ENCODE peak calls at places on chromosomes 5 and 9, in five cellular contexts. One of them, this sample, is unnamed.

GRCh38 chr9:34994429-34995287 is 5.1 kb downstream of the DNAJB5 start:
- DNase-seq in A549: peak
- DNase-seq in GM12878: no peak
- DNase-seq in K562: peak
- DNase-seq in HepG2: peak
- DNase-seq in this sample: peak

GRCh38 chr5:65426656-65427055 is 55.1 kb downstream of the ADAMTS6 start:
- DNase-seq in A549: no peak
- DNase-seq in GM12878: no peak
- DNase-seq in K562: no peak
- DNase-seq in HepG2: no peak
- DNase-seq in this sample: no peak

GRCh38 chr9:5632540-5632939 is 3.6 kb downstream of the RIC1 start:
- DNase-seq in A549: no peak
- DNase-seq in GM12878: no peak
- DNase-seq in K562: no peak
- DNase-seq in HepG2: no peak
- DNase-seq in this sample: no peak

GRCh38 chr5:52342361-52342760 is 445.4 kb upstream of the ITGA1 start:
- DNase-seq in A549: no peak
- DNase-seq in GM12878: no peak
- DNase-seq in K562: no peak
- DNase-seq in HepG2: no peak
- DNase-seq in this sample: no peak

GRCh38 chr9:1100945-1101344 is 50.8 kb downstream of the DMRT2 start:
- DNase-seq in A549: peak
- DNase-seq in GM12878: no peak
- DNase-seq in K562: no peak
- DNase-seq in HepG2: peak
- DNase-seq in this sample: peak

GRCh38 chr9:93567271-93567959 is 9.0 kb upstream of the PHF2 start:
- DNase-seq in A549: no peak
- DNase-seq in GM12878: no peak
- DNase-seq in K562: no peak
- DNase-seq in HepG2: no peak
- DNase-seq in this sample: no peak

GRCh38 chr9:80177949-80178480 is 606.2 kb downstream of the TLE4 start:
- DNase-seq in A549: no peak
- DNase-seq in GM12878: no peak
- DNase-seq in K562: no peak
- DNase-seq in HepG2: no peak
- DNase-seq in this sample: no peak

GRCh38 chr9:104009853-104010252 is 84.3 kb upstream of the SMC2 start:
- DNase-seq in A549: no peak
- DNase-seq in GM12878: no peak
- DNase-seq in K562: no peak
- DNase-seq in HepG2: no peak
- DNase-seq in this sample: no peak

GRCh38 chr5:156947933-156948332 is 15.1 kb downstream of the TIMD4 start:
- DNase-seq in A549: no peak
- DNase-seq in GM12878: no peak
- DNase-seq in K562: no peak
- DNase-seq in HepG2: no peak
- DNase-seq in this sample: no peak

GRCh38 chr9:86342269-86342668 is 11.9 kb downstream of the TUT7 start:
- DNase-seq in A549: no peak
- DNase-seq in GM12878: no peak
- DNase-seq in K562: no peak
- DNase-seq in HepG2: no peak
- DNase-seq in this sample: no peak

GRCh38 chr9:78903581-78903980 is 606.7 kb downstream of the PSAT1 start:
- DNase-seq in A549: no peak
- DNase-seq in GM12878: no peak
- DNase-seq in K562: no peak
- DNase-seq in HepG2: no peak
- DNase-seq in this sample: peak

GRCh38 chr5:171681061-171681460 is 104.6 kb upstream of the SMIM23 start:
- DNase-seq in A549: no peak
- DNase-seq in GM12878: no peak
- DNase-seq in K562: no peak
- DNase-seq in HepG2: no peak
- DNase-seq in this sample: no peak

GRCh38 chr9:130331573-130331972 is 66.0 kb downstream of the HMCN2 start:
- DNase-seq in A549: peak
- DNase-seq in GM12878: no peak
- DNase-seq in K562: no peak
- DNase-seq in HepG2: no peak
- DNase-seq in this sample: peak
- TF ChIP-seq BHLHE40 in A549: no peak
- TF ChIP-seq BHLHE40 in GM12878: no peak
- TF ChIP-seq BHLHE40 in K562: no peak
- TF ChIP-seq BHLHE40 in HepG2: no peak
- TF ChIP-seq BHLHE40 in this sample: no peak

DNA sequence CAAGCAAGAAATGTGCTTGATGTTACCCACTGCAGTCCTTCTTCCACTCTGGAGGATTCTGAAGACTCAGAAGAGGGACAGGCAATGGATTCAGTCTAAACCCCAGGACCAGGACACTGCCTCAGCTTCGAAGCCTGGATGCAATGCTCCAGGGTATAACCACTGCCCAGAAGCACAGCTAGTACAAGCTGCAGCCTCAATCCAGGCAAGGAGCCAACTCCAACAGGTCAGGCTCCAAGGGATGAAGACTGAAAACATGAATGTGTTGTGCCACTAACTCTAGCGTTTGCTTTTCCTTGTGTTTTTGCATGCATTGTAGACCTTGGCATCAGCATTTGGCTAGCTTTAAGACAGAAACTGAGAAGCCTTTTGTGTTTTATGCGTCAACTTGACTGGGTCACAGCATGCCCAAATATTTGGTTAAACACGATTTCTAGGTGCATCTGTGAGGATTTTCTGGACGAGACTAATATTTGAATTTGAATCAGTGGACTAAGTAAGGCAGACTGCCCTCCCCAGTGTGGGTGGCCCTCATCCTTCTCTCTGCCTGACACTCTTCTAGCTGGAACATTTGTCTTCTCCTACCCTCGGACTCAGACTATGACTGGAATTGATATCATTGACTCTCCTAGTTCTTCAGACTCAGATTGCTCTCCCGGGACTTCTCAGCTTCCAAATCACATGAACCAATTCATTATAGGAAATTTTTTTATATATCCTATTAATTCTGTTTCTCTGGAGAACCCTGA is 20.5 kb upstream of the GPX3 start:
- DNase-seq in A549: no peak
- DNase-seq in GM12878: no peak
- DNase-seq in K562: no peak
- DNase-seq in HepG2: no peak
- DNase-seq in this sample: peak
- TF ChIP-seq RAD21 in A549: no peak
- TF ChIP-seq RAD21 in GM12878: no peak
- TF ChIP-seq RAD21 in K562: no peak
- TF ChIP-seq RAD21 in HepG2: no peak
- TF ChIP-seq RAD21 in this sample: no peak

GRCh38 chr9:136686794-136687711 is at the start of gene AGPAT2:
- DNase-seq in A549: peak
- DNase-seq in GM12878: no peak
- DNase-seq in K562: peak
- DNase-seq in HepG2: no peak
- DNase-seq in this sample: peak
- TF ChIP-seq POLR2A in A549: peak
- TF ChIP-seq POLR2A in GM12878: peak
- TF ChIP-seq POLR2A in K562: peak
- TF ChIP-seq POLR2A in HepG2: no peak
- TF ChIP-seq POLR2A in this sample: no peak

DNA sequence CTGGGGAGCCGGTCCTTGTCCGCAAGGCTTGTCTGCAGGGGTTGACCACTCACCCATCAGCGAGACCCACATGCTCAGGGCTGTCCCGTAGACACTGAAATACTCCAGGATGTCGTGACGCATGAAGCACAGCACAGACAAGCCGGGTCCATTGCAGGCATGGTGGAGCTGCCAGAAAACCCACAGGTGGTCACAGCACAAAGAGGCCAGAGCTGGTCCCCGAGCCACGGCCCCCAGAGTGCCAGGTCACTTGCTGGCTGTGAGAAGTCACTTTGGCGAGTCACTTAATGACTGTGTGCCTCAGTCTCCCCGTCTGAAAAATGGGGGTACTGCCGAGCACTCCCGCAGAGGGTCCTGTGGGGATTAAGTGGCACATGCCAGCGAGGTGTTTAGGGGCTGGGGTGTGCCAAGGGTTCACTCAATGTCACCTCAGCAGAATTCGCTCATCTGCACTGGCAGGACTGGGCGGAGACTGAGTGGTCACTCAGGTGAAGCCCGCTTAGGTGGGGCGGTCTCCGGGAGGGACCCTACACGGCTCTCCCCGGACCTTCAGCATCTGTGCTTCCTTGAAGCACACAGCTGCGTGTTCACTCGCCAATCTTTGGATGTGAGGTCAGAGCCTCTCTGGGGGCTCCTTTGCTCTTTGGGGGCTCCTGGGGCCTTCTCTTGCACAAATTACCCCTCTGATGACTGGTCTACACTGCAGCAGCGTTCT is 4.5 kb downstream of the MYMK start:
- DNase-seq in A549: no peak
- DNase-seq in GM12878: no peak
- DNase-seq in K562: no peak
- DNase-seq in HepG2: no peak
- DNase-seq in this sample: no peak
- TF ChIP-seq BHLHE40 in A549: no peak
- TF ChIP-seq BHLHE40 in GM12878: no peak
- TF ChIP-seq BHLHE40 in K562: no peak
- TF ChIP-seq BHLHE40 in HepG2: no peak
- TF ChIP-seq BHLHE40 in this sample: no peak

GRCh38 chr9:96382839-96383164 is 709 bp downstream of the SLC35D2 start:
- DNase-seq in A549: no peak
- DNase-seq in GM12878: no peak
- DNase-seq in K562: no peak
- DNase-seq in HepG2: no peak
- DNase-seq in this sample: no peak

GRCh38 chr9:96381696-96382095 is 1.8 kb downstream of the SLC35D2 start:
- DNase-seq in A549: no peak
- DNase-seq in GM12878: no peak
- DNase-seq in K562: no peak
- DNase-seq in HepG2: no peak
- DNase-seq in this sample: no peak

GRCh38 chr9:96382175-96382574 is 1.3 kb downstream of the SLC35D2 start:
- DNase-seq in A549: no peak
- DNase-seq in GM12878: no peak
- DNase-seq in K562: no peak
- DNase-seq in HepG2: peak
- DNase-seq in this sample: peak

GRCh38 chr9:96386157-96386556 is 2.6 kb upstream of the SLC35D2 start:
- DNase-seq in A549: no peak
- DNase-seq in GM12878: no peak
- DNase-seq in K562: no peak
- DNase-seq in HepG2: peak
- DNase-seq in this sample: no peak

DNA sequence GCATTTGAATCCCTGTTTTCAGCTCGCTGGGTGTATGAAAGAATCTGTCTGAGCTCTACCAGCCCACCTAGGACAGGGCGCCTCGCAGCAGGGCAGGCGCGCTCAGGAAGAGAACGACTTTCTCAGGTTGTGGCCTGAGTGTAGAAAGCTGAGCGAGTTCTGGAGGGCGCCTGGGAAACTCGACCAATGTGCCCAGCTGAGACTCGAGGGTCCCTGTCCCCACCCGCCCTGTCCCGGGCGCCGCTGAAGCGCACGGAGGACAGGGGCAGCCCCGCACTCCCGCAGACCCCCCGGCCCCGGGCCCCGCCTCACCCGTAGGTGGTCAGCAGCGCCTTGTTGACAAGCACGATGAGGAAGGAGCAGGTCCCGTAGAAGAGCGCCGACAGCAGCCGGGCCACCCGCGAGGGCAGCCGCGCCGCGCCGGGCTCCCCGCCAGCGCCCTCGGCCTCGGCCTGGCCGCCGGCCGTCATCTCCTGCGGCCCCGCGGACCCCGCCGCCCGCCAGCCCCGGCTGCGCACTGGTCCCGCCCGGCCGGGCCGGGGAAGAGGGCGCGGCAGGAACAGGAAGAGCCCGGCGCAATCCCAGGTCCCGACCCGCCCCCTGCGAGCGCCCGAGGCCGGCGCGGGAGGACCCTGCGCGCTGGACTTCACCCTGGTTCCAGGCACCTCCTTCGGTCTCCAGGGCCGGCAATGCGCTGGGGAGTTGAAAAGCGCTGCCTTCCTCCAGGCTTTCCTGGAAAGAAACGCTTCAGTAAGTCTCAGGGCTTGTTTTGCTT is at the start of gene SLC35D2:
- DNase-seq in A549: peak
- DNase-seq in GM12878: no peak
- DNase-seq in K562: peak
- DNase-seq in HepG2: peak
- DNase-seq in this sample: peak
- TF ChIP-seq RAD21 in A549: no peak
- TF ChIP-seq RAD21 in GM12878: no peak
- TF ChIP-seq RAD21 in K562: no peak
- TF ChIP-seq RAD21 in HepG2: no peak
- TF ChIP-seq RAD21 in this sample: no peak

DNA sequence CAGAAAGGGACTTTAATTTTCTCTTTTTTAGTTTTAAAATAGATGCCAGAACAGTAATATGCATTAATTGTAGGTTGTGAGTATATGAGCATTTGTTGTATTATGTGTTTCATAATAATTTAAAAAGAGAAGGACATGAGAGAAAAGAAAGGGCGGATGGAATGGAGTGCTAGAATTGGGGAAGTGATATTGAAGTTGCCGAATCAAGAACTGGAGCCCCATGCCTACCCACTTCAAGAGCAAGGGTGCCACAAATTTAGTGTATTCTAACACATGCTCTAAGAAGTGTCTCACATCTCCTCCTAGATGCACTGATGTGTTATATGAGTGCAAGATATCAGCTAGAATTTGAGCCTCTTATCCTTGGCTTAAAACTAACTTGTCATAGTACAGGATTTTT is 43.6 kb upstream of the FYB1 start:
- DNase-seq in A549: no peak
- DNase-seq in GM12878: no peak
- DNase-seq in K562: no peak
- DNase-seq in HepG2: no peak
- DNase-seq in this sample: no peak
- TF ChIP-seq POLR2A in A549: no peak
- TF ChIP-seq POLR2A in GM12878: no peak
- TF ChIP-seq POLR2A in K562: no peak
- TF ChIP-seq POLR2A in HepG2: no peak
- TF ChIP-seq POLR2A in this sample: no peak

DNA sequence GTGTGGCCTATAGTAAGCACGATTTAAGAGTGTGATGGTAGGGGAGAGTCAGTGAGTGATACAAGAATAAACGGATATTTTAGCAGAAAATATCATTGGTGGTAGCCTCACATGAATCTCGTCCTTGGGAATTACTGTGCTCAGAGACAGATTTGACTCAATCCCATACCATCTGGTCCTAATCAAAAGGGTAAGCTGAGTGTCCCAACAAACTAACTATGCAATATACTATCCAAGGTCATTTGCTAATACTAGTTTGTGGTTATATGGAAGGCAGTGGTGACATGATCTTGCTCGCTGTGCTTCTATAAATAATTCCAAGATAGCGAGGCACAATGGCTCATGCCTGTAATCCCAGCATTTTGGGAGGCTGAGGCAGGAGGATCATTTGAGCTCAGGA is 103.2 kb downstream of the TRPM6 start:
- DNase-seq in A549: no peak
- DNase-seq in GM12878: no peak
- DNase-seq in K562: no peak
- DNase-seq in HepG2: no peak
- DNase-seq in this sample: peak
- TF ChIP-seq BHLHE40 in A549: no peak
- TF ChIP-seq BHLHE40 in GM12878: no peak
- TF ChIP-seq BHLHE40 in K562: no peak
- TF ChIP-seq BHLHE40 in HepG2: no peak
- TF ChIP-seq BHLHE40 in this sample: no peak